ENCODE peak calls at places on chromosomes 11 and 22, in seven cellular contexts. J is heart left ventricle, X is fibroblast of lung, B is MM.1S, U is body of pancreas, O is lower lobe of right lung, E is suprapubic skin. H is an unnamed sample.
A peak's percentile ranks its signal among the peaks of the same experiment; 100 is the strongest.

GRCh38 chr22:30381250-30381649 is 6.0 kb downstream of the RNF215 start:
- DNase-seq in J (no peak), X (no peak), B (no peak), U (no peak), O (no peak), E (no peak), H (no peak)

GRCh38 chr11:101458161-101458560 is 125.6 kb downstream of the TRPC6 start:
- DNase-seq in J (no peak), X (peak; percentile 66), B (no peak), U (no peak), O (no peak), E (no peak), H (no peak)

GRCh38 chr11:130634981-130635473 is 186.6 kb downstream of the ADAMTS15 start:
- DNase-seq in J (no peak), X (peak; percentile 75), B (no peak), U (no peak), O (no peak), E (no peak), H (no peak)

GRCh38 chr11:126790550-126790981 is 210.0 kb downstream of the KIRREL3 start:
- DNase-seq in J (no peak), X (peak; percentile 98), B (no peak), U (no peak), O (no peak), E (no peak), H (no peak)

GRCh38 chr22:39254789-39255298 is 10.1 kb upstream of the PDGFB start:
- DNase-seq in J (peak; percentile 85), X (peak; percentile 68), B (peak; percentile 71), U (no peak), O (no peak), E (no peak), H (no peak)

GRCh38 chr11:128587415-128587814 is at the start of gene ETS1:
- DNase-seq in J (no peak), X (no peak), B (no peak), U (peak; percentile 39), O (no peak), E (no peak), H (no peak)

GRCh38 chr11:74322667-74323066 is 11.2 kb upstream of the P4HA3 start:
- DNase-seq in J (peak; percentile 83), X (peak; percentile 49), B (no peak), U (no peak), O (no peak), E (no peak), H (no peak)

GRCh38 chr11:73178681-73179080 is 36.6 kb upstream of the FCHSD2 start:
- DNase-seq in J (no peak), X (no peak), B (no peak), U (no peak), O (no peak), E (no peak), H (no peak)

GRCh38 chr11:65497141-65498041 is 1.5 kb upstream of the MALAT1 start:
- DNase-seq in J (peak; percentile 99), X (peak; percentile 98), B (peak; percentile 99), U (peak; percentile 99), O (peak; percentile 99), E (peak; percentile 99), H (peak; percentile 96)

GRCh38 chr11:57269580-57270021 is 32.6 kb upstream of the APLNR start:
- DNase-seq in J (no peak), X (no peak), B (no peak), U (no peak), O (no peak), E (no peak), H (no peak)

GRCh38 chr22:31629741-31630184 is 32.3 kb downstream of the PISD start:
- DNase-seq in J (no peak), X (no peak), B (no peak), U (no peak), O (no peak), E (no peak), H (no peak)

GRCh38 chr22:31626427-31627150 is 35.4 kb downstream of the PISD start:
- DNase-seq in J (no peak), X (no peak), B (no peak), U (no peak), O (no peak), E (no peak), H (no peak)

GRCh38 chr22:31627223-31627731 is 34.7 kb downstream of the PISD start:
- DNase-seq in J (no peak), X (no peak), B (no peak), U (no peak), O (no peak), E (no peak), H (no peak)

GRCh38 chr22:31628969-31629723 is 32.9 kb downstream of the PISD start:
- DNase-seq in J (no peak), X (no peak), B (no peak), U (no peak), O (peak; percentile 20), E (no peak), H (no peak)

GRCh38 chr22:31628362-31628761 is 33.7 kb downstream of the PISD start:
- DNase-seq in J (no peak), X (no peak), B (no peak), U (no peak), O (peak; percentile 4), E (no peak), H (no peak)
- H3K4me1 ChIP-seq in J (peaks cover 52% of the 10 kb centered on the region), X (peaks cover 12% of the 10 kb centered on the region), B (peaks cover 8% of the 10 kb centered on the region), U (peaks cover 66% of the 10 kb centered on the region), O (peaks cover 58% of the 10 kb centered on the region), E (peaks cover 71% of the 10 kb centered on the region), H (peaks cover 19% of the 10 kb centered on the region)

DNA sequence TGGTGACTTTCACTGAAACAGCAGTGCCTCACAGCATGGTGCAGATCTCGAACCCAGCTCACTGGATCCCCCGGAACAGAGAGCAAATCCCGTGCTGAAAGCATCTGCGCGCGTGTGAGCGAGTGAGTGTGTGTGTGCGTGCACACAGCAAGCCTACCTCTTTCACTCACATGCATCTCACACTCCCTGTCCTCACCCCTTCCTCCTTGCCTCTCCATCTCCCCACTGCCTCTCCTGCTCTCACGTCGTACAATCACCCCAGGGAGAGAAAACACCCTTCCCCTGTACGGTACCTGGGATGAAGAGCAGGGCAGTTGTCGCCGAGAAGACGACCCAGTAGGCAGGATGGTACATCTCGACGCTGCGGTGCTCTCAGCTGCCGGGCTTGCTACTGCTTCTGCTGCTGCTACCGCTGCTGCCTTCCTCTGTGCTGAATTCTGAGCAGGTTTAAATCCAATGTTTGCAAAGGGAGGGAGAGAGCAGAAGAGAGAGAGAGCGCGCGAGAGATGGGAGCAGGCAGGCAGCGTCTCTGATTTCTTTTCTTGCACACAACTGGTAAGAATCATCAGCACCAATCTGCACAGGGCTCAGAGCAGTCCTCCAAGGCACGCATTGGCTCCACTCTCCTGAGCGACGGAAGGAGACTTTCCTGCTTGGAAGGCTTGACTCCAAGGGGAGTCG is at the start of gene OPCML:
- DNase-seq in J (no peak), X (no peak), B (no peak), U (no peak), O (no peak), E (no peak), H (no peak)
- H3K4me3 ChIP-seq in J (no peak within 1 kb of the TSS), X (no peak within 1 kb of the TSS), B (no peak within 1 kb of the TSS), U (no peak within 1 kb of the TSS), O (no peak within 1 kb of the TSS), E (no peak within 1 kb of the TSS), H (no peak within 1 kb of the TSS)

GRCh38 chr22:37020192-37020479 is 594 bp downstream of the MPST start:
- DNase-seq in J (no peak), X (peak; percentile 53), B (peak; percentile 34), U (peak; percentile 43), O (no peak), E (no peak), H (no peak)
- H3K4me1 ChIP-seq in J (peaks cover 51% of the 10 kb centered on the region), X (peaks cover 4% of the 10 kb centered on the region), B (peaks cover 3% of the 10 kb centered on the region), U (peaks cover 81% of the 10 kb centered on the region), O (peaks cover 71% of the 10 kb centered on the region), E (peaks cover 60% of the 10 kb centered on the region), H (peaks cover 8% of the 10 kb centered on the region)

GRCh38 chr11:2443406-2443805 is 908 bp downstream of the TRPM5 start:
- DNase-seq in J (peak; percentile 23), X (no peak), B (no peak), U (no peak), O (peak; percentile 30), E (no peak), H (no peak)
- H3K4me3 ChIP-seq in J (no peak overlapping the region), X (no peak overlapping the region), B (no peak overlapping the region), U (no peak overlapping the region), O (no peak overlapping the region), E (no peak overlapping the region), H (no peak overlapping the region)

H was measured in effector memory CD4-positive, alpha-beta T cell.